ENCODE peak calls at places on chromosomes 5 and 9, in six cellular contexts. L is cardiac fibroblast; T is NB4; X is CD8-positive, alpha-beta T cell; E is hepatocyte; A is AG09309. S is an unnamed sample.
A peak's percentile ranks its signal among the peaks of the same experiment; 100 is the strongest.

GRCh38 chr9:13491493-13492424 is 212.3 kb upstream of the MPDZ start:
- DNase-seq in X (no peak), T (no peak), L (no peak), E (no peak), A (no peak), S (no peak)

GRCh38 chr9:10252174-10252573 is 360.6 kb downstream of the PTPRD start:
- DNase-seq in X (no peak), E (peak; percentile 11), A (no peak), T (no peak), L (peak; percentile 3), S (peak; percentile 10)

GRCh38 chr9:137429546-137429890 is 6.3 kb downstream of the NOXA1 start:
- DNase-seq in E (no peak), L (no peak), T (no peak), A (no peak), X (no peak), S (no peak)

GRCh38 chr5:35478856-35479682 is 138.6 kb upstream of the SPEF2 start:
- DNase-seq in A (no peak), E (no peak), X (no peak), L (peak; percentile 52), T (peak; percentile 61), S (peak; percentile 55)

GRCh38 chr9:91379461-91379860 is 17.7 kb upstream of the AUH start:
- DNase-seq in X (no peak), L (peak; percentile 50), E (no peak), T (no peak), A (no peak), S (no peak)

GRCh38 chr9:78035369-78035993 is 3.9 kb upstream of the GNAQ start:
- DNase-seq in T (peak; percentile 89), L (peak; percentile 92), A (peak; percentile 60), X (peak; percentile 42), E (peak; percentile 87), S (peak; percentile 84)

GRCh38 chr9:136826703-136827582 is 15.3 kb upstream of the AJM1 start:
- DNase-seq in A (no peak), L (no peak), T (no peak), X (peak; percentile 16), E (no peak), S (no peak)

GRCh38 chr9:70113403-70114022 is 69.9 kb downstream of the MAMDC2 start:
- DNase-seq in X (no peak), A (no peak), E (peak; percentile 67), L (peak; percentile 77), T (peak; percentile 37), S (peak; percentile 77)

GRCh38 chr5:65512170-65512937 is 30.6 kb upstream of the ADAMTS6 start:
- DNase-seq in X (no peak), L (no peak), E (no peak), A (no peak), T (no peak), S (no peak)

GRCh38 chr5:39080597-39081204 is 6.5 kb upstream of the RICTOR start:
- DNase-seq in X (no peak), E (peak; percentile 76), L (peak; percentile 86), T (peak; percentile 79), A (peak; percentile 55), S (peak; percentile 83)

GRCh38 chr5:14714706-14715105 is 50.2 kb downstream of the OTULIN start:
- DNase-seq in E (no peak), X (no peak), T (no peak), A (no peak), L (no peak), S (no peak)

GRCh38 chr9:125146247-125146646 is 2.9 kb upstream of the SCAI start:
- DNase-seq in E (peak; percentile 37), L (no peak), X (no peak), A (no peak), T (no peak), S (peak; percentile 70)

GRCh38 chr5:91024727-91025126 is 358.4 kb downstream of the ARRDC3 start:
- DNase-seq in T (no peak), A (no peak), L (peak; percentile 11), X (no peak), E (peak; percentile 58), S (no peak)

GRCh38 chr9:134683714-134684374 is 42.2 kb downstream of the COL5A1 start:
- DNase-seq in A (no peak), L (no peak), E (no peak), T (no peak), X (no peak), S (peak; percentile 34)

GRCh38 chr9:14021871-14022525 is 291.9 kb downstream of the NFIB start:
- DNase-seq in X (no peak), T (no peak), E (no peak), L (peak; percentile 82), A (no peak), S (peak; percentile 88)

GRCh38 chr9:126635661-126636439 is 22.1 kb downstream of the LMX1B start:
- DNase-seq in X (no peak), A (no peak), E (no peak), T (peak; percentile 12), L (no peak), S (no peak)

GRCh38 chr5:77211013-77211690 is 672 bp downstream of the PDE8B start:
- DNase-seq in L (no peak), X (no peak), E (peak; percentile 19), A (no peak), T (no peak), S (no peak)

GRCh38 chr5:154779105-154779504 is 23.9 kb downstream of the LARP1 start:
- DNase-seq in A (peak; percentile 61), T (peak; percentile 41), X (no peak), E (peak; percentile 57), L (peak; percentile 61), S (peak; percentile 95)

GRCh38 chr5:1239514-1240251 is 14.5 kb downstream of the SLC6A18 start:
- DNase-seq in L (no peak), X (no peak), A (no peak), E (peak; percentile 69), T (no peak), S (no peak)

GRCh38 chr9:134501266-134502181 is 140.1 kb upstream of the COL5A1 start:
- DNase-seq in L (no peak), T (no peak), X (no peak), E (no peak), A (no peak), S (no peak)

GRCh38 chr5:54063817-54064216 is 246.6 kb downstream of the ARL15 start:
- DNase-seq in A (peak; percentile 84), E (no peak), X (no peak), L (peak; percentile 81), T (no peak), S (peak; percentile 64)

GRCh38 chr5:10525124-10525495 is 38.8 kb upstream of the ANKRD33B start:
- DNase-seq in E (no peak), X (no peak), T (no peak), L (no peak), A (no peak), S (no peak)

GRCh38 chr5:111737716-111738115 is 19.3 kb downstream of the NREP start:
- DNase-seq in X (no peak), L (peak; percentile 71), A (no peak), E (no peak), T (no peak), S (peak; percentile 75)

GRCh38 chr5:122896598-122897282 is 51.3 kb downstream of the SNX24 start:
- DNase-seq in X (no peak), L (peak; percentile 62), A (no peak), T (peak; percentile 16), E (peak; percentile 35), S (peak; percentile 40)

GRCh38 chr5:1016476-1016875 is 7.9 kb downstream of the NKD2 start:
- DNase-seq in A (no peak), E (no peak), T (no peak), L (no peak), X (no peak), S (no peak)

GRCh38 chr9:113523421-113524141 is 60.1 kb downstream of the RGS3 start:
- DNase-seq in X (peak; percentile 53), A (peak; percentile 11), E (peak; percentile 61), T (peak; percentile 49), L (no peak), S (peak; percentile 14)

GRCh38 chr5:168301593-168302388 is 10.3 kb downstream of the WWC1 start:
- DNase-seq in L (no peak), T (no peak), A (no peak), X (no peak), E (peak; percentile 34), S (no peak)

GRCh38 chr9:101463397-101463796 is 27.8 kb upstream of the ALDOB start:
- DNase-seq in T (no peak), E (no peak), A (no peak), X (no peak), L (peak; percentile 16), S (peak; percentile 67)

DNA sequence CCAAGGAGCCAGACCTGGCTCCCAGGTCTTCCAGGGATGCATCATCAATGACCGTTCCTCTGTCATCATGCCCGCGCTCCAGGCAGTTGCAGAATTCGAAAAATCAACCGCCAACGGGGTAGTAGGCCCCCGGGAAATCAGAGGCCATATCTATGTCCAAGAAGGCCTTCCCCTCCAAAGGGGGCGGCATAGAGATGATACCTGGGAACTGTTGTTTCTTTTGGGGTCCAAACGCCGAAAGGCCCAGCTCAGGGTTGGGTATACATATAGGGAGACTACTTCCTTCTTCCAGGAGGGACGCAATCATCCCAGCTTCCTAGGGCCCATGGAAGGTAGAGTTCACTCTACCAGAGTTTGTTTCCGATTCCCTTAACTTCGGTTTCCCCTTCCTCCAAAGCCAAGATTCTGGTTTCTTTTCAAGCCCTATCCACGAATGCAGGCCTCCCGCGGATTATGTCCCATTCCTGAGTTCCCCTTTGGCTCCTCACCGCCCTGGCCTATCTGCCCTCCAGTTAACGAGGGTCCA is 754 bp downstream of the DCAF12 start:
- DNase-seq in E (peak; percentile 39), A (no peak), L (peak; percentile 6), T (peak; percentile 60), X (no peak), S (peak; percentile 47)
- TF ChIP-seq CTCF in E (peak; percentile 3), A (no peak), L (peak; percentile 11), T (no peak), X (no peak), S (no peak)

DNA sequence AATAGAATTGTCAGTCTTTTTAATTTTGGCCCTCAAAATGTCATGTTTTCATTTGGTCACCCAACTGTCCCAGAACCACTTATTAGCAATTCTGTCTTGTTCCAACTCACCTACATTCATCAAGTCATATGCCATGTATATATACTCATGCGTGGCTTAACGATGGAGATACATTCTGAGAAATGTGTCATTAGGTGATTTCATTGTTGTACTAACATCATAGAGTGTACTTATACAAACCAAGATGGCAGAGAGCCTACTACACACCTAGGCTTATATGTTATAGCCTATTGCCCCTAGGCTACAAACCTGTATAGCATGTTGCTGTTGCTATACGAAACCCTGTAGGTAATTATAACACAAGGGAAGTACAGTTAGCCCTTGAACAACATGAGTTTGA is 36.6 kb downstream of the RNF38 start:
- DNase-seq in X (no peak), T (no peak), A (no peak), E (no peak), L (no peak), S (no peak)
- H3K4me3 ChIP-seq in X (no peak overlapping the region), T (no peak overlapping the region), A (no peak overlapping the region), E (no peak overlapping the region), L (no peak overlapping the region), S (no peak overlapping the region)

GRCh38 chr9:98231770-98232478 is 23.5 kb downstream of the TBC1D2 start:
- DNase-seq in X (no peak), E (peak; percentile 63), T (peak; percentile 31), A (peak; percentile 75), L (peak; percentile 91), S (peak; percentile 91)
- TF ChIP-seq CTCF in X (no peak), E (no peak), T (no peak), A (no peak), L (no peak), S (no peak)

DNA sequence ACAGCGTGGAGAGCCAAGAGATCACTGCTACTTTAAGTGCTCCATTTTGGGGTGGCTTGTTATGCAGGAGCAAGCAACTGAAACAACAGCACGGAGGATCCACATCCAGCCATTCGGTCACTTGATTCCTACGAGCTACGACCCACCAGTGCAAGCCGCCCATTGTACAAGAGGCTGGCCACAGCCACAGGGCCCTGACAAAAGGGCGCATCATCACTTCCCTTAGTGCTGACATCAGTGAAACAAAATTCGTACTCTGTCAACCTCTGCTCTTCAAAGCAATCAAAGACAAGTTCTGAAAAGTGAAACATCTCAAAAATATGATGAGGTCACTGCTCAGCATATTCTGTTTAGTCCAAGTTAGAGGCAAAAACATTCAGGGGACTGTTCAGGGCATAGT is 168.4 kb downstream of the GADD45G start:
- DNase-seq in L (no peak), T (no peak), E (no peak), A (no peak), X (no peak), S (no peak)
- H3K4me3 ChIP-seq in L (no peak overlapping the region), T (no peak overlapping the region), E (no peak overlapping the region), A (no peak overlapping the region), X (no peak overlapping the region), S (no peak overlapping the region)